ENCODE peak calls at places on chromosomes 5 and 9, in ten cellular contexts. One of them, this sample, is unnamed.

GRCh38 chr9:33453286-33453882 is 6.0 kb upstream of the AQP3 start:
- DNase-seq in HT-29: no peak
- DNase-seq in GM13977: no peak
- DNase-seq in astrocyte of the spinal cord: no peak
- DNase-seq in Calu3: no peak
- DNase-seq in activated naive CD8-positive, alpha-beta T cell treated with anti-CD3 and anti-CD28 coated beads, Interleukin-2, amount 50 U/mL, for 16 hours: no peak
- DNase-seq in NCI-H69: no peak
- DNase-seq in activated CD8-positive, alpha-beta T cell treated with anti-CD3 and anti-CD28 coated beads for 36 hours: peak
- DNase-seq in HAP-1: no peak
- DNase-seq in H54: no peak
- DNase-seq in this sample: no peak

GRCh38 chr5:117302949-117303348 is 728.3 kb upstream of the SEMA6A start:
- DNase-seq in HT-29: no peak
- DNase-seq in GM13977: no peak
- DNase-seq in astrocyte of the spinal cord: peak
- DNase-seq in Calu3: no peak
- DNase-seq in activated naive CD8-positive, alpha-beta T cell treated with anti-CD3 and anti-CD28 coated beads, Interleukin-2, amount 50 U/mL, for 16 hours: no peak
- DNase-seq in NCI-H69: no peak
- DNase-seq in activated CD8-positive, alpha-beta T cell treated with anti-CD3 and anti-CD28 coated beads for 36 hours: no peak
- DNase-seq in HAP-1: no peak
- DNase-seq in H54: no peak
- DNase-seq in this sample: no peak

GRCh38 chr9:136403538-136403914 is 3.6 kb upstream of the SNAPC4 start:
- DNase-seq in HT-29: no peak
- DNase-seq in GM13977: peak
- DNase-seq in astrocyte of the spinal cord: no peak
- DNase-seq in Calu3: no peak
- DNase-seq in activated naive CD8-positive, alpha-beta T cell treated with anti-CD3 and anti-CD28 coated beads, Interleukin-2, amount 50 U/mL, for 16 hours: peak
- DNase-seq in NCI-H69: no peak
- DNase-seq in activated CD8-positive, alpha-beta T cell treated with anti-CD3 and anti-CD28 coated beads for 36 hours: peak
- DNase-seq in HAP-1: no peak
- DNase-seq in H54: no peak
- DNase-seq in this sample: no peak

GRCh38 chr5:17374973-17375844 is 122.8 kb upstream of the TAF11L2 start:
- DNase-seq in HT-29: no peak
- DNase-seq in GM13977: no peak
- DNase-seq in astrocyte of the spinal cord: peak
- DNase-seq in Calu3: peak
- DNase-seq in activated naive CD8-positive, alpha-beta T cell treated with anti-CD3 and anti-CD28 coated beads, Interleukin-2, amount 50 U/mL, for 16 hours: no peak
- DNase-seq in NCI-H69: no peak
- DNase-seq in activated CD8-positive, alpha-beta T cell treated with anti-CD3 and anti-CD28 coated beads for 36 hours: no peak
- DNase-seq in HAP-1: no peak
- DNase-seq in H54: peak
- DNase-seq in this sample: no peak

GRCh38 chr9:78298046-78298511 is 1.2 kb downstream of the PSAT1 start:
- DNase-seq in HT-29: no peak
- DNase-seq in GM13977: peak
- DNase-seq in astrocyte of the spinal cord: no peak
- DNase-seq in Calu3: no peak
- DNase-seq in activated naive CD8-positive, alpha-beta T cell treated with anti-CD3 and anti-CD28 coated beads, Interleukin-2, amount 50 U/mL, for 16 hours: no peak
- DNase-seq in NCI-H69: peak
- DNase-seq in activated CD8-positive, alpha-beta T cell treated with anti-CD3 and anti-CD28 coated beads for 36 hours: peak
- DNase-seq in HAP-1: peak
- DNase-seq in H54: no peak
- DNase-seq in this sample: peak

GRCh38 chr9:8437878-8438277 is 638.3 kb upstream of the DMAC1 start:
- DNase-seq in HT-29: no peak
- DNase-seq in GM13977: no peak
- DNase-seq in astrocyte of the spinal cord: no peak
- DNase-seq in Calu3: no peak
- DNase-seq in activated naive CD8-positive, alpha-beta T cell treated with anti-CD3 and anti-CD28 coated beads, Interleukin-2, amount 50 U/mL, for 16 hours: no peak
- DNase-seq in NCI-H69: peak
- DNase-seq in activated CD8-positive, alpha-beta T cell treated with anti-CD3 and anti-CD28 coated beads for 36 hours: no peak
- DNase-seq in HAP-1: peak
- DNase-seq in H54: no peak
- DNase-seq in this sample: no peak

GRCh38 chr9:6907772-6908381 is 150.1 kb downstream of the KDM4C start:
- DNase-seq in HT-29: peak
- DNase-seq in GM13977: no peak
- DNase-seq in astrocyte of the spinal cord: peak
- DNase-seq in Calu3: no peak
- DNase-seq in activated naive CD8-positive, alpha-beta T cell treated with anti-CD3 and anti-CD28 coated beads, Interleukin-2, amount 50 U/mL, for 16 hours: no peak
- DNase-seq in NCI-H69: peak
- DNase-seq in activated CD8-positive, alpha-beta T cell treated with anti-CD3 and anti-CD28 coated beads for 36 hours: peak
- DNase-seq in HAP-1: peak
- DNase-seq in H54: no peak
- DNase-seq in this sample: peak

GRCh38 chr9:133351908-133352634 is 4.1 kb downstream of the RPL7A start:
- DNase-seq in HT-29: peak
- DNase-seq in GM13977: peak
- DNase-seq in astrocyte of the spinal cord: peak
- DNase-seq in Calu3: peak
- DNase-seq in activated naive CD8-positive, alpha-beta T cell treated with anti-CD3 and anti-CD28 coated beads, Interleukin-2, amount 50 U/mL, for 16 hours: no peak
- DNase-seq in NCI-H69: peak
- DNase-seq in activated CD8-positive, alpha-beta T cell treated with anti-CD3 and anti-CD28 coated beads for 36 hours: peak
- DNase-seq in HAP-1: peak
- DNase-seq in H54: peak
- DNase-seq in this sample: peak

GRCh38 chr9:127979333-127980055 is 1.3 kb downstream of the EEIG1 start:
- DNase-seq in HT-29: peak
- DNase-seq in GM13977: peak
- DNase-seq in astrocyte of the spinal cord: peak
- DNase-seq in Calu3: peak
- DNase-seq in activated naive CD8-positive, alpha-beta T cell treated with anti-CD3 and anti-CD28 coated beads, Interleukin-2, amount 50 U/mL, for 16 hours: no peak
- DNase-seq in NCI-H69: peak
- DNase-seq in activated CD8-positive, alpha-beta T cell treated with anti-CD3 and anti-CD28 coated beads for 36 hours: peak
- DNase-seq in HAP-1: peak
- DNase-seq in H54: peak
- DNase-seq in this sample: peak

This sample was measured in NCI-H82.